ENCODE peak calls at places on chromosome 16, in seven cellular contexts. Q, F, M, G, V, U and T are unnamed samples.

GRCh38 chr16:72856797-72857196 is 191.1 kb downstream of the ZFHX3 start:
- DNase-seq in V (peak), G (no peak), M (no peak), U (peak), Q (no peak), F (no peak), T (no peak)

GRCh38 chr16:89061086-89061485 is 32.6 kb upstream of the ACSF3 start:
- DNase-seq in U (no peak), F (no peak), G (no peak), Q (no peak), V (no peak), M (no peak), T (no peak)

GRCh38 chr16:86922311-86922710 is 344.0 kb downstream of the FOXL1 start:
- DNase-seq in U (no peak), G (no peak), Q (no peak), M (no peak), V (no peak), F (no peak), T (no peak)

GRCh38 chr16:14289692-14290340 is 218.7 kb downstream of the MRTFB start:
- DNase-seq in U (peak), G (peak), M (no peak), V (no peak), F (no peak), Q (no peak), T (no peak)

GRCh38 chr16:3650631-3651265 is 3.7 kb upstream of the DNASE1 start:
- DNase-seq in Q (peak), U (no peak), F (no peak), G (no peak), V (no peak), M (no peak), T (no peak)

GRCh38 chr16:49643429-49644142 is 212.3 kb downstream of the ZNF423 start:
- DNase-seq in F (no peak), M (no peak), Q (no peak), V (no peak), G (no peak), U (no peak), T (no peak)

GRCh38 chr16:74297296-74297665 is 667 bp downstream of the PSMD7 start:
- DNase-seq in F (no peak), U (peak), V (no peak), G (no peak), Q (peak), M (peak), T (no peak)

GRCh38 chr16:27345201-27345600 is 31.4 kb downstream of the IL4R start:
- DNase-seq in F (no peak), M (no peak), Q (no peak), G (no peak), V (no peak), U (no peak), T (no peak)

GRCh38 chr16:5422047-5422446 is 324.5 kb upstream of the EEF2KMT start:
- DNase-seq in U (no peak), F (no peak), G (no peak), M (no peak), V (no peak), Q (no peak), T (no peak)

GRCh38 chr16:53913082-53913870 is 209.3 kb downstream of the FTO start:
- DNase-seq in U (no peak), Q (no peak), V (no peak), G (no peak), M (no peak), F (peak), T (no peak)

GRCh38 chr16:87686697-87687570 is 78.9 kb downstream of the KLHDC4 start:
- DNase-seq in M (no peak), V (no peak), Q (no peak), G (no peak), F (no peak), U (no peak), T (peak)

GRCh38 chr16:86761117-86761971 is 183.0 kb downstream of the FOXL1 start:
- DNase-seq in U (peak), F (peak), G (peak), V (peak), M (peak), Q (peak), T (peak)

GRCh38 chr16:58510097-58510775 is 5.1 kb upstream of the SETD6 start:
- DNase-seq in G (no peak), Q (no peak), M (no peak), U (no peak), V (peak), F (no peak), T (no peak)

GRCh38 chr16:50479771-50480170 is 68.4 kb upstream of the NKD1 start:
- DNase-seq in U (no peak), Q (no peak), M (no peak), V (no peak), G (no peak), F (no peak), T (no peak)

GRCh38 chr16:685967-686366 is 1.8 kb upstream of the JMJD8 start:
- DNase-seq in M (no peak), F (no peak), U (peak), G (no peak), V (no peak), Q (peak), T (no peak)

GRCh38 chr16:80986557-80986956 is 20.1 kb downstream of the CMC2 start:
- DNase-seq in U (no peak), Q (no peak), V (no peak), M (no peak), G (no peak), F (no peak), T (no peak)

GRCh38 chr16:9860876-9861275 is 321.4 kb downstream of the GRIN2A start:
- DNase-seq in U (no peak), V (no peak), Q (no peak), F (no peak), G (no peak), M (no peak), T (no peak)

GRCh38 chr16:55048745-55049144 is 118.1 kb downstream of the IRX5 start:
- DNase-seq in U (no peak), V (peak), F (no peak), Q (no peak), G (no peak), M (no peak), T (no peak)

GRCh38 chr16:64311241-64311640 is 810.6 kb downstream of the CDH11 start:
- DNase-seq in M (no peak), U (no peak), F (no peak), Q (no peak), G (no peak), V (no peak), T (no peak)

GRCh38 chr16:49640606-49641005 is 215.3 kb downstream of the ZNF423 start:
- DNase-seq in Q (no peak), M (no peak), G (no peak), V (no peak), F (no peak), U (peak), T (no peak)

DNA sequence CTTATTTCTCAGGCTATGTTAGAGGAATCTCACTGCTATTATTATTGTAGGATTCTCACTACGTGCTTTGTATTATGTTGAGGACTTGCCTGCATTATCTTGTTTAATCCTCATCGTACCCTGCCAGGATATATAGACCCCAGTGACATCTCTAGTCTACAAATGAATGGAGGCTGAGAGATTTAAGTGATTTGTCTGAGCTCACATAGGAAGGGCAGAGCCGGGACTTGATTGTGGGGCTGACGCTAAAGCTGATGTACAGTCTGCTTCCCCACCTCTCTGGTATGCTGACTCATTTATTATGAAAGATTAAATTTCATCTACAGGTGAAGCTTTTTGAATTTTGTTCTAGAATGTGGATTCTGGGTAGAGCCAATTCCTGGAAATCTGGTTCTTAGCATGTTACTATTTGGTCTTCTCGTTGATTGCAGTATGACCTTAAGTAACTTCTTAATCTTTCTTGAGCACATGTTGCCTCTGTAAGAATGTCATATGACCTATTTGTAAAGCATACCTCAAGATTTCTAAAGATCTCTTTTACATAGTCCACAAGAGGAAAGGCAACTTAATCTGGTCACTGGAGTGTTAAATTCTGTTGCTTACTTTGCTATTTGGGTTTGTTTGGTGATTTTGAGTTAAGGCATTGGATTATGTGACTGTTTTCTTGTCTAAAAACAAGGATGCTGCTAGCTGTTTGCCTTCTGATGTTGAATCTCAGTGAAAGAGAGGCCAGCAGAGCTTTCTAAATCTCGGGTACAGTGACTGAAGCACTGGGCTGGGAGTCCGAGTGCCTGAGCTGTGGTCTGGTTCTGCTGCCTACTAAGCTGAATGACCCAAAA is 12.4 kb downstream of the METTL9 start:
- DNase-seq in U (no peak), M (no peak), F (no peak), G (no peak), V (no peak), Q (no peak), T (no peak)
- H3K27ac ChIP-seq in U (peak), M (peak), F (no peak), G (no peak), V (no peak), Q (no peak), T (no peak)

GRCh38 chr16:84175351-84176081 is 11.3 kb downstream of the TAF1C start:
- DNase-seq in Q (peak), M (peak), G (no peak), V (no peak), U (peak), F (peak), T (peak)
- H3K27ac ChIP-seq in Q (no peak), M (no peak), G (no peak), V (peak), U (no peak), F (peak), T (peak)

DNA sequence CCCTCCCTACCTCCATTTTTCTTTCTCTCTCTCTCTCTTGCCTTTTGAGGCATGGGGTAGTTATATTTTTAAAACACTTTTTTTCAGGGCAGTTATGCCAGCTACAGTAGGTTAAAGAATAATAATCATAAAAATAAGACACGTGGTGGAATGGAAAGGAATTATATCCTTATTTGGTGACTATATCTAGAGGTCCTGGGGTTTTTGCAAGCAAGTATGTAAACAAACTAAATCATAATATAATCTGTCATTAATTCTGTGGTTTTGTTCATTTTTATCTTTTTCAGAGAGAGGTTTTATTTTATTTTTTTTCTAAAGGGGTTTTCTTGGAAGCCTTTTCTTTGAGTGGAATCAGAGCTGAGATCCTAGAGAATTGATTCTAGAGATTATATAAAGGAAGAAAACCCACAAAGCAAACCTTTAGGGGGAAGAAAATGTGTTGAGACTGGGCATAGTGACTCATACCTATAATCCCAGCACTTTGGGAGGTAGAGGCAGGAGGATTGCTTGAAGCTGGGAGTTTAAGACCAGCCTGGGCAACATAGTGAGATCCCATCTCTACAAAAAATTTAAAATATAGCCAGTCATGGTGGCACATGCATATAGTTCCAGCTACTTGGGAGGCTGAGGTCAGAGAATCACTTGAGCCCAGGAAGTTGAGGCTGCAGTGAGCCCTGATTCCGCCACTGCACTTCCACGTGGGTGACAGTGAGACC is 53.2 kb downstream of the NQO1 start:
- DNase-seq in V (no peak), Q (no peak), F (no peak), U (no peak), G (no peak), M (no peak), T (no peak)
- H3K27ac ChIP-seq in V (no peak), Q (no peak), F (no peak), U (peak), G (no peak), M (no peak), T (no peak)

GRCh38 chr16:79139799-79140198 is 460.7 kb downstream of the MAF start:
- DNase-seq in F (no peak), G (no peak), Q (no peak), V (no peak), M (no peak), U (no peak), T (no peak)

GRCh38 chr16:79134300-79134699 is 466.2 kb downstream of the MAF start:
- DNase-seq in F (no peak), G (no peak), Q (no peak), M (no peak), V (no peak), U (no peak), T (no peak)

GRCh38 chr16:79132745-79133144 is 467.8 kb downstream of the MAF start:
- DNase-seq in Q (peak), V (no peak), F (no peak), G (no peak), M (no peak), U (no peak), T (no peak)

GRCh38 chr16:79143026-79143425 is 457.5 kb downstream of the MAF start:
- DNase-seq in G (no peak), V (no peak), M (no peak), U (no peak), F (no peak), Q (no peak), T (no peak)

DNA sequence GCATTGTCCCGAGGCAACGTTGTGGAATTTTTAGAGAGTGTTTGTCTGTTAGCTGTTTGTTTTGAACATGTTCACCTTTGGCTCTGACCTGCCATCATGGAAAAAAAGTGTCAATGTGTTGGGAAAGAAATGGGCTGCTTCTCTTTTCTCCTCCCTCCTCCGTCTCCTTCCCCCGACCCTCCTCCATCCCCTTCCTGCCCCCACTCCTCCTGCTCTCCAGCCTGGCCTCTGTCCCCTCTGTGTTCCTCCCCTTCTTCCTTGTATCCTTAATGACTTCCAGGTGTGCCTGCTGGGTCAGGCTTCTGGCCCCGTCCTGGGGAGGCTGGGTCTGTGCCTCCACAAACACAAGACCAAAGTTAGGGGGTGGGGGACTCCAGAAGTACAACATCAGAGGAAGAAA is 463.0 kb downstream of the MAF start:
- DNase-seq in G (no peak), U (peak), M (no peak), Q (no peak), F (peak), V (no peak), T (no peak)
- H3K27ac ChIP-seq in G (no peak), U (no peak), M (no peak), Q (no peak), F (no peak), V (no peak), T (no peak)